ENCODE peak calls at places on chromosomes 6 and 20, in four cellular contexts. K is left lung, F is endothelial cell of umbilical vein, N is GM23338. V is an unnamed sample.

GRCh38 chr6:170041526-170041925 is 249.4 kb downstream of the DLL1 start:
- DNase-seq in F (no peak), N (no peak), K (no peak), V (no peak)

GRCh38 chr6:21666200-21666671 is 72.7 kb downstream of the SOX4 start:
- DNase-seq in F (peak), K (no peak), N (peak), V (peak)

GRCh38 chr6:48766349-48766748 is 655.4 kb upstream of the PTCHD4 start:
- DNase-seq in N (no peak), F (no peak), K (no peak), V (no peak)

GRCh38 chr20:1734269-1734858 is 76.8 kb upstream of the SIRPG start:
- DNase-seq in F (peak), N (no peak), K (no peak), V (no peak)

GRCh38 chr6:166351715-166352285 is 9.5 kb upstream of the SFT2D1 start:
- DNase-seq in F (no peak), K (no peak), N (peak), V (no peak)

GRCh38 chr6:166584046-166584679 is 2.3 kb downstream of the RAMACL start:
- DNase-seq in F (no peak), N (no peak), K (no peak), V (no peak)

GRCh38 chr6:105489213-105489525 is 86.3 kb upstream of the PREP start:
- DNase-seq in N (no peak), F (no peak), K (no peak), V (no peak)

GRCh38 chr6:152351742-152352141 is 285.4 kb downstream of the SYNE1 start:
- DNase-seq in K (no peak), F (no peak), N (no peak), V (no peak)

GRCh38 chr20:58327211-58327610 is 17.7 kb downstream of the RAB22A start:
- DNase-seq in F (no peak), K (no peak), N (no peak), V (no peak)

GRCh38 chr6:155495011-155495768 is 39.6 kb upstream of the NOX3 start:
- DNase-seq in K (no peak), N (peak), F (peak), V (peak)

GRCh38 chr6:104771258-104771832 is 88.4 kb downstream of the HACE1 start:
- DNase-seq in K (no peak), N (peak), F (peak), V (no peak)

GRCh38 chr6:36980876-36981619 is 4.9 kb downstream of the MTCH1 start:
- DNase-seq in K (no peak), F (no peak), N (peak), V (no peak)

GRCh38 chr6:43921548-43922422 is 151.8 kb downstream of the VEGFA start:
- DNase-seq in F (no peak), K (no peak), N (no peak), V (no peak)

GRCh38 chr20:48052492-48052870 is 267.2 kb upstream of the SULF2 start:
- DNase-seq in F (peak), K (no peak), N (no peak), V (peak)

GRCh38 chr6:101907356-101908217 is 514.1 kb downstream of the GRIK2 start:
- DNase-seq in N (no peak), F (no peak), K (no peak), V (no peak)

GRCh38 chr6:166453651-166454050 is 70.9 kb upstream of the MPC1 start:
- DNase-seq in K (no peak), N (no peak), F (no peak), V (no peak)

GRCh38 chr20:56440346-56441007 is 27.9 kb upstream of the RTF2 start:
- DNase-seq in N (no peak), F (no peak), K (no peak), V (no peak)

GRCh38 chr6:51528556-51528955 is 558.9 kb downstream of the PKHD1 start:
- DNase-seq in K (no peak), N (no peak), F (no peak), V (no peak)

GRCh38 chr6:21115111-21115510 is 478.4 kb upstream of the SOX4 start:
- DNase-seq in N (no peak), F (peak), K (no peak), V (peak)

GRCh38 chr20:39645130-39645529 is 683.0 kb downstream of the DHX35 start:
- DNase-seq in F (peak), N (no peak), K (no peak), V (no peak)

GRCh38 chr6:26556263-26557070 is 18.3 kb downstream of the HMGN4 start:
- DNase-seq in F (peak), N (peak), K (no peak), V (peak)

GRCh38 chr6:132413501-132413805 is 12.2 kb upstream of the MOXD1 start:
- DNase-seq in N (no peak), K (no peak), F (no peak), V (no peak)

GRCh38 chr6:124967444-124967843 is 5.2 kb downstream of the RNF217 start:
- DNase-seq in N (no peak), F (peak), K (no peak), V (no peak)

GRCh38 chr20:17109307-17109706 is 117.5 kb upstream of the PCSK2 start:
- DNase-seq in K (no peak), N (no peak), F (no peak), V (no peak)

GRCh38 chr20:61803903-61804804 is 261.5 kb downstream of the TAF4 start:
- DNase-seq in N (no peak), K (peak), F (no peak), V (no peak)

GRCh38 chr20:3808544-3808943 is 11.8 kb upstream of the AP5S1 start:
- DNase-seq in F (no peak), K (no peak), N (no peak), V (no peak)

GRCh38 chr20:3811421-3812258 is 8.7 kb upstream of the AP5S1 start:
- DNase-seq in F (peak), N (no peak), K (peak), V (peak)

GRCh38 chr20:3805594-3806264 is 9.6 kb downstream of the CDC25B start:
- DNase-seq in N (no peak), K (no peak), F (no peak), V (no peak)

GRCh38 chr20:3804781-3805180 is 8.7 kb downstream of the CDC25B start:
- DNase-seq in N (no peak), F (no peak), K (peak), V (no peak)

DNA sequence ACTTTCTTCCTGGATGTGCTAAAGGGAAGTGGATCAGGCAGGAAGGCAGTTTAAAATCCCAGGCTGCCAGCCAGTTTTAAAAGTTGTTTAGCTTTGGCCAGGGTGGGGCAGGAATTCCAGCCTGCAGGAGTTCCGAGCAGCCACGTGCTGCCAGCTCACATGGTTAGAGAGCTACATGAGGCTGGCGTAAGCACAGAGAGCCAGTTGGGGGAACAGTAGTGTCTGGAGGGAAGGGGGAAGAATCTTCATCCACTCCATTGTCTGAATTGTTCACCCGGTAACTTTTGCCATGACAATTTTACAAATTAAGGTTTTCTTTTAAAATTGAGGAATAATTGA is 12.0 kb downstream of the CDC25B start:
- DNase-seq in N (peak), F (peak), K (peak), V (peak)
- H3K27ac ChIP-seq in N (no peak), F (peak), K (peak), V (peak)

GRCh38 chr6:17473554-17473953 is 80.2 kb downstream of the CAP2 start:
- DNase-seq in K (no peak), N (no peak), F (no peak), V (no peak)

GRCh38 chr6:17470953-17471335 is 77.5 kb downstream of the CAP2 start:
- DNase-seq in F (no peak), K (no peak), N (no peak), V (no peak)

GRCh38 chr6:17469006-17469972 is 75.9 kb downstream of the CAP2 start:
- DNase-seq in N (peak), K (no peak), F (peak), V (no peak)

GRCh38 chr6:17472653-17473183 is 79.3 kb downstream of the CAP2 start:
- DNase-seq in K (no peak), N (no peak), F (no peak), V (no peak)

DNA sequence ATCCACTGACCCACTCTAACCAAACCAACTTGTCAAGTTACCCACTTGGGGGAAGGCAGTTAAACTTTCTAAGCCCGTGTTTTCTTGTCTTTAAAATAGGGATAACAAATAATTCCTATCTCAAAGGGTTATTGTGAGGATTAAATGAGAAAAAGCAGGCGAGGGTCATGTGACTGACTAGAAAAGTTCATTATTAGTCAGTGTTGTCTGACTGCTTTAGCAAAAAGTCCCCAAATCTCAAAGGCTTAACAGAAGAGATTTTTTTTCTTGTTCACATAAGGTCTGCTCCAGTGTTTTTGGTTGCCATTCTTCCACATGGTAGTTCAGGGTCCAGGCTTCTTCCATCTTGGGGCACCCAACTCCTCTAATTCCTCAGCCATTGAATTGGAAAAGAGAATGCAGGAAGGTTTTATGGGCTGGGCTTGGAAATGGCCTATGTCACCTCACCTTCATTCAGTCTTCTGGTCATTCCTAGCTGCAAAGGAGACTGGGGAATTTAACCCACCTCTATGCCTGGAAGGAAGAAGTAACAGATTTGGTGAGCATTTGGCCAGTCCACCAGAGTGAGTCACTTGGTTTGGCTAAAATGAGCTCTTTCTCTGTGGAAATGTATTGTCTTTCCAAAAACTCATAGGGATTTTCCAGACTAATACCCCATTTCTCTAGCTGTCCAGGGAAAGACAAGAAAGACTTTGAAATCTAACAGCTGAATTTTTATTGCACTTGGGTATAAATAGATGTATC is 77.0 kb downstream of the CAP2 start:
- DNase-seq in K (no peak), F (no peak), N (no peak), V (no peak)
- H3K27ac ChIP-seq in K (peak), F (no peak), N (no peak), V (no peak)

DNA sequence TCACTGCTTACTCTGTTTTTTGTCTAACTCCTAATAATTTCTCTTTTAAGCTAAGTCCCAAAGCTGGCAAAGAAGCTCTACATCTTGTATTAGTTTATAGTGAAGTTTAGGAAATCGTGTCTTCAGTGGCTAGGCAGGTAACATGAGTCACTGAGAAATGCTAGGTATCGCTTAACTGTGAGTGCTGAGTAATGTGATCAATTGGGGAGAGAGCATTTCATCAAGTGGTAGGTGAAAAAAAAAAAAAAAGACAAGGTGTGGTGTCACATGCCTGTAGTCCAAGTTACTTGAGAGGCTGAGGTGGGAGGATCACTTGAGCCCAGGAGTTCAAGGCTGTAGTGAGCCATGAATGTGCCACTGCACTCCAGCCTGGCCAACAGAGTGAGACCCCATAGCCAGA is 125.3 kb downstream of the FAM83B start:
- DNase-seq in F (no peak), N (no peak), K (no peak), V (no peak)
- H3K27ac ChIP-seq in F (no peak), N (no peak), K (no peak), V (no peak)

GRCh38 chr6:137810554-137811120 is 56.4 kb upstream of the TNFAIP3 start:
- DNase-seq in K (no peak), N (no peak), F (no peak), V (no peak)
- H3K27ac ChIP-seq in K (no peak), N (no peak), F (no peak), V (no peak)

DNA sequence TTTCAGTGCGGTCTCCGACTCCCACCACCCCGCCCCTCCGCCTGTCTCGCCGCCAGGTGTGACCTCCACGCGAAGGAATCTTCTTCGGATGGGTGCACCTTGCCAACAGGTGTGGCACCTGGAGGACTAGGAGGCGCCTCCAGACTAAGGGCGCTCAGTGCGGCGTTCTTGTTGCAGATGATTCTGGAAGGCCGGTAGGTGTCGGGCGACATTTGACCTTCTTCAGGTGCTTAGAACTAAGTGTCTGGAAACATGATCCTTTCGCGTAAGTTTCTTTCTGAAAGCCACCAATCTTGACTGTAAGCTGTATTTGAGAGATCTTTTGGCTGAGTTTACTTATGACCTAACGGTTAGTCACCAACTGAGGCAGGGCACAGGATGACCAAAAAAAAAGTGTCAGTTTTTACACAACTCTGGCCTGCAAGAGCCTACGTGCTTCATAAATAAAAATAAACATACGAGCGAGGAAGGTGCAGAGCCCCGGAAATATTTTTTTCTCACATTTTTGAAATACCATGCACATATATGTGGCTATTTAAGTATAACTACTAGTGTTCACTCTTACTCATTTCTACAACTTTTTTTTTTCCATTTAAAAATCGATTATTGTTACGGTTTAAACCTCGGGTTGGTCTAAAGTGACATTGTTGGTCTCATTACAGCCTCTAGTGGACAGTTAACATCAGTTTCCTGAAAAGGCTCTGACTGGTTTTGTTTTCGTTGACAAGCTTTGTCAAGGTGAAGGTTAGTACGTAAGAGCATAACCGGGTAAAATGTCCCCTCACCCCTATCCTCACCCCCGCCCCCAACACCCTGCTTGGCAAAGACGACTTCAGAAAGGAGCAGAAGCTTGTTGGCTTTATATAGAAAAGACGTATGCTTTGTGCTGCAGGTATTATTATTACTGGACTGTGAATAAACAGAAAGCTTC is 1.6 kb upstream of the ATXN1 start:
- DNase-seq in K (peak), N (peak), F (peak), V (peak)
- H3K27ac ChIP-seq in K (peak), N (no peak), F (peak), V (peak)

DNA sequence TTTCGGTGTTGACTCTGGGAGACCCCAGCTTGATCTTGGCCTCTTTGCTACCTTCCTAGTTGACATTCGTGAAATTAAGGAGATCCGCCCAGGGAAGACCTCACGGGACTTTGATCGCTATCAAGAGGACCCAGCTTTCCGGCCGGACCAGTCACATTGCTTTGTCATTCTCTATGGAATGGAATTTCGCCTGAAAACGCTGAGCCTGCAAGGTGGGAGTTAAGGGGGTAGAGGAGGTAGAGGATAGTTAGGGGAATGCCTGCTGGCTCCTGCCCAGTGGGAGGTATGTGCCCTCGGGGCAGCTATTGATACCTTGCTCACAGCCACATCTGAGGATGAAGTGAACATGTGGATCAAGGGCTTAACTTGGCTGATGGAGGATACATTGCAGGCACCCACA is 22.2 kb downstream of the PLCG1 start:
- DNase-seq in N (no peak), F (no peak), K (no peak), V (no peak)
- H3K27ac ChIP-seq in N (no peak), F (no peak), K (no peak), V (no peak)

DNA sequence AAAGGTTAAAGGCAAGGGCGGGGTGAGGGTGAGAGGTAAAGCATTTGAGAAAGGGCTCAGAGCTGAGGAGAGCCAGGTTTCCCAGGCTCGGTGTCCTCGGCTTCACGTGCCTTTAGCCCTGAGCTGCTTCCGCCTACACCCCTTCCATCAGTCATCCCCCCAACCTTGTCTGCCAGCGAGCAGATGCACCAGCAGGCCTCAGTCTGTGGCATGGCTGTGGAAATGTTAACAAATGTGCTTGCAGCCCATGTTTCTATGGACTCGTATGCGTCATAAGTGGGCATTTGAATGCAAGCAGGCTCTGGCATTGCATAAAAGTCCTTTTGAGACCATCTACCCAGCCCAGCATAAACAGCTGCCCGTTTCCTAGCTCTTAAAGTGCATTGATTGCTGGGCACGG is 88.8 kb downstream of the SYNJ2 start:
- DNase-seq in F (no peak), N (no peak), K (no peak), V (no peak)
- H3K27ac ChIP-seq in F (peak), N (no peak), K (no peak), V (no peak)